ENCODE peak calls at places on chromosomes 12 and 14, in five cellular contexts. H is CD8-positive, alpha-beta T cell; V is right atrium auricular region; T is CD4-positive, alpha-beta memory T cell; O is tibial artery. D is an unnamed sample.

GRCh38 chr12:124551268-124552144 is 15.9 kb downstream of the NCOR2 start:
- DNase-seq in O (peak; percentile 89), T (no peak), V (no peak), H (no peak), D (no peak)

GRCh38 chr12:66717049-66717448 is 38.2 kb upstream of the GRIP1 start:
- DNase-seq in O (no peak), T (no peak), H (no peak), V (no peak), D (no peak)

GRCh38 chr12:12990700-12991468 is 9.2 kb downstream of the HEBP1 start:
- DNase-seq in T (no peak), O (no peak), V (no peak), H (no peak), D (no peak)

GRCh38 chr12:4005851-4006400 is 132.7 kb upstream of the PARP11 start:
- DNase-seq in H (no peak), O (no peak), V (no peak), T (no peak), D (no peak)

GRCh38 chr14:79337761-79338160 is 873.5 kb downstream of the DIO2 start:
- DNase-seq in V (no peak), O (no peak), H (no peak), T (no peak), D (no peak)

GRCh38 chr12:205026-205425 is 8.9 kb downstream of the SLC6A12 start:
- DNase-seq in H (no peak), V (no peak), T (no peak), O (no peak), D (no peak)

GRCh38 chr12:29153231-29153630 is 4.2 kb downstream of the FAR2 start:
- DNase-seq in O (no peak), T (no peak), H (no peak), V (no peak), D (no peak)

GRCh38 chr12:132206093-132206434 is 61.8 kb downstream of the NOC4L start:
- DNase-seq in H (no peak), T (no peak), O (no peak), V (no peak), D (no peak)

GRCh38 chr14:82366803-82367202 is 833.1 kb upstream of the SEL1L start:
- DNase-seq in O (no peak), H (no peak), T (no peak), V (no peak), D (no peak)

GRCh38 chr12:55829967-55830600 is 697 bp upstream of the DNAJC14 start:
- DNase-seq in T (peak; percentile 18), O (peak; percentile 77), H (peak; percentile 15), V (no peak), D (no peak)

GRCh38 chr14:23300687-23301223 is 1.9 kb downstream of the PPP1R3E start:
- DNase-seq in H (no peak), T (no peak), O (peak; percentile 80), V (peak; percentile 83), D (no peak)

GRCh38 chr12:15931590-15932053 is 20.5 kb downstream of the DERA start:
- DNase-seq in T (no peak), H (no peak), V (no peak), O (no peak), D (no peak)

GRCh38 chr14:74302160-74302628 is 540 bp downstream of the ABCD4 start:
- DNase-seq in T (peak; percentile 57), H (no peak), V (no peak), O (no peak), D (no peak)

GRCh38 chr12:52519826-52520662 is at the start of gene KRT5:
- DNase-seq in H (no peak), O (no peak), V (peak; percentile 44), T (no peak), D (peak; percentile 98)

GRCh38 chr12:49539406-49540228 is 787 bp downstream of the KCNH3 start:
- DNase-seq in V (no peak), H (no peak), O (no peak), T (no peak), D (peak; percentile 54)

GRCh38 chr12:120265483-120266179 is at the start of gene PXN:
- DNase-seq in T (peak; percentile 89), V (peak; percentile 81), H (peak; percentile 93), O (peak; percentile 91), D (peak; percentile 79)

GRCh38 chr12:108151505-108152178 is 22.6 kb downstream of the WSCD2 start:
- DNase-seq in T (no peak), V (no peak), O (no peak), H (no peak), D (no peak)

GRCh38 chr14:88901199-88901588 is 76.7 kb downstream of the TTC8 start:
- DNase-seq in V (no peak), T (no peak), O (no peak), H (no peak), D (no peak)

GRCh38 chr12:123512838-123513665 is 20.5 kb downstream of the RILPL1 start:
- DNase-seq in O (no peak), H (no peak), T (no peak), V (no peak), D (no peak)

DNA sequence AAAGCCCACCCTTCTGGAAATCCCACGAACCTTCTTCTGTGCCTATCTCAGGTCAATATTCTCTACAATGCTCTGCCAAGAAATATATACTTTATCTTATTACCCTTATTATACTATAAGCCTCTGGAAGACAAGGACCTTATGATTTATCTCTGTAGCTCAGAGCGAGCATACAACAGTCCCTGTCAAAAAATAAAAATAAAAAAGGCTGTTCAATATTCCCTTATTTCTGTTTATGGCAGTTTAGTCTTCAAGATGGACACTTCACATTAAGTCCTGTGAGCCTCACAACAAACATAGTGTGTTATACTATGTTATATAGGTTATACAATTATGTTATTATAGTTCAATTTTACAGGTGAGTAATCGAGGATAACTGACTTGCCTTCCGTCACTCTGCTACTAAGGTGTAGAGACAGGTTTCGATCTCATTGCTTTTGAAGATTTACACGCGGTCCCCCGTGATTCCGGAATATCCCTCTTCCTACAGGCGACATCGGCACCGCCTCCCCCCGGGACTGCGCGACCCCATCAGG is 562 bp downstream of the EAPP start:
- DNase-seq in O (no peak), T (no peak), H (no peak), V (no peak), D (no peak)
- H3K4me1 ChIP-seq in O (no peaks in the 10 kb centered on the region), T (peaks cover 31% of the 10 kb centered on the region), H (peaks cover 16% of the 10 kb centered on the region), V (no peaks in the 10 kb centered on the region), D (peaks cover 11% of the 10 kb centered on the region)

DNA sequence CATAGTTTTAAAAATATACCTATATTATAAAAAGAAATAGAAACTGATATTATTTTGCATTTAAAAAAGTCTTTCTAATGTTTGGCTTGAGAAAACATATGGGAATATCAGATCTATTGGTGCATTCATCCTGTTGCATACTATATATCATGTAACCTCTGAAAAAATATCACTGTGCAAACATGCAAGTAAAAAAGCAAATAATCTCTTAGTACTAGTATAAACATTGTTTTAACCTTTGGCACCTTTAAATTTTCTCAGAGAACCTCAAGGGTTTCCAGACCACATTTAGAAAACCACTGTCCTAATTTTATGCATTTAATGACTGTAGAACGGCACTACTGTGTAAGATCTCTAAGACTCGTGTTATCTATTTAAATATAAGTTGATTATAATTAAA is 416.8 kb downstream of the LRFN5 start:
- DNase-seq in H (no peak), T (no peak), V (no peak), O (no peak), D (no peak)
- H3K4me3 ChIP-seq in H (no peak overlapping the region), T (no peak overlapping the region), V (no peak overlapping the region), O (no peak overlapping the region), D (no peak overlapping the region)

GRCh38 chr14:105423488-105424195 is 4.0 kb downstream of the MTA1 start:
- DNase-seq in O (no peak), T (no peak), H (no peak), V (no peak), D (peak; percentile 68)
- H3K4me1 ChIP-seq in O (no peaks in the 10 kb centered on the region), T (peaks cover 32% of the 10 kb centered on the region), H (peaks cover 25% of the 10 kb centered on the region), V (no peaks in the 10 kb centered on the region), D (peaks cover 6% of the 10 kb centered on the region)

GRCh38 chr12:112299704-112300103 is 82.5 kb downstream of the HECTD4 start:
- DNase-seq in V (no peak), T (no peak), O (no peak), H (no peak), D (no peak)
- H3K4me3 ChIP-seq in V (no peak overlapping the region), T (no peak overlapping the region), O (no peak overlapping the region), H (no peak overlapping the region), D (no peak overlapping the region)

DNA sequence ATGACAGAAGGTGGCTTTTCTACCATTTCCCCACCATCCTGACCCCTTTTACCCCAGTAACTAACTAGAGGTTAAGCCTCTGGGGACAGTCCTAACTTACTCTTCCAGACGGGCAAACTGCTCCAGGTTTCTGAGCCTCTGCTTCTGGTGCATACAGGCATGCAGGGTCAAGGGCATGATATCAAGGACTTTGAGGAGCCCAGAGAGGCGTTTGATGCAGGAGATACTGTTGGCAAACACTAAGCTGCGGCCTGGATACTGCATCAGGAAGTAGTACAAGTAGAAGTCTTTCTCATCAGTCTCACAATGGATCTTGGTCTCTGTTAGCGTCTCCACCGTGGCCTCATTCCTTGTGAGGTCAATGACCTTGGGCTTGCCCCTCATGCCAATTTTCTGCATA is 21.0 kb downstream of the DDX24 start:
- DNase-seq in V (no peak), H (no peak), O (no peak), T (no peak), D (no peak)
- H3K4me1 ChIP-seq in V (no peaks in the 10 kb centered on the region), H (peaks cover 31% of the 10 kb centered on the region), O (no peaks in the 10 kb centered on the region), T (peaks cover 64% of the 10 kb centered on the region), D (peaks cover 20% of the 10 kb centered on the region)

DNA sequence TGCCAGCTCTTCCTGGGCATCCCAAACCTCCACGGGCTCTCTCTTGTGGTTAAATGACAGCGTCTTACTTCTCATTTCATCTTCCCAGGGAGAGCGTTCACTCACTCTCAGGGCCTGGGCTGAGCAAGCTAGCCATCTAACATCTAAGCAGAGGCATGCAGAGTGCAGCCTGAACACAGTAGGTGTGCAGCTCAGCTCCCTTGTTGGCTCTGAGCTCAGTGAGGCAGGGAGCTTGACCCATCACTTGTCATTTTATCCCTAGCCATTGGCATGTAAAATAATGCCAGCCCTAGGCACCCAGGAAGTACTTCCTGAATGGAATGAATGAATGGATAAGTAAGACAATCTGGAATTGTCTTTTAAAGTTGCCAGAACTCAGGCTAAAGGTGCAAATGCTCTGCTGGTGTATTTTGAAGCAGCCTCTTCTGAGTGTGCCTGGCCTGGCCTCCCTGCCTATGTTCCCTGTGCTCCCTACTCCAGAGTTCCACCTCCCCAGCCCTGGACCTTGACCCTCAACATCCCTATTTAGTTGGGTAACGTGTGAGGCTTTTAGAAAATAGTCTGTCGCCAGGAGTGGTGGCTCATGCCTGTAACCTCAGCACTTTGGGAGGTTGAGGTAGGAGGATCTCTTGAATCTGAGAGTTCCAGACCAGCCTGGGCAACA is 9.5 kb upstream of the MEG3 start:
- DNase-seq in O (no peak), V (no peak), T (no peak), H (no peak), D (no peak)
- H3K4me3 ChIP-seq in O (no peak overlapping the region), V (no peak overlapping the region), T (no peak overlapping the region), H (no peak overlapping the region), D (no peak overlapping the region)

GRCh38 chr12:17666641-17667324 is 423.2 kb downstream of the RERGL start:
- DNase-seq in V (no peak), O (no peak), T (no peak), H (no peak), D (no peak)
- H3K4me1 ChIP-seq in V (no peaks in the 10 kb centered on the region), O (no peaks in the 10 kb centered on the region), T (no peaks in the 10 kb centered on the region), H (no peaks in the 10 kb centered on the region), D (no peaks in the 10 kb centered on the region)

DNA sequence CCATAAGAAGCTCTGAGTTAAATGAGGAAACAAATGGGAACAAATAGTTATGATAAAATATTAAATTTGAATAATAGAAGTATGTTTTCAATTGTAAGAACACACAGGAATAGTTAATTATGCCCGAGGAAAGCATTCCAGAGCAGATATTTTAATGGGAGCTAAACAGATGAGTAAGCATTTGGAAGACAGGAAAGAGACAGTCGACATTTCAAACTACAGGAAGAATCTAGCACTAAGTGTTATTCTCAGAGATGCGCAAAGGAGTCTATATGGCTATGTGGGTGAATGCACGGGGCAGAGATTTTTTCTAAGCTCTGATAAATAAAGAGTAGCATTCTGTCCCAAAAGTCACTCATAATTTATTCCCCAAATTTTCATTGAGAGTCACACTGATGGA is 64.5 kb upstream of the SSTR1 start:
- DNase-seq in H (no peak), T (no peak), O (no peak), V (no peak), D (no peak)
- H3K4me3 ChIP-seq in H (no peak overlapping the region), T (no peak overlapping the region), O (no peak overlapping the region), V (no peak overlapping the region), D (no peak overlapping the region)

D was measured in RWPE2.